ENCODE peak calls at places on chromosomes 1 and 21, in four cellular contexts. Q is adrenal gland, L is A549, M is body of pancreas. P is an unnamed sample.

GRCh38 chr1:10519016-10519417 is 44.3 kb downstream of the PEX14 start:
- DNase-seq in Q (peak), L (no peak), M (no peak), P (no peak)

GRCh38 chr1:53503433-53503925 is 44.3 kb downstream of the DMRTB1 start:
- DNase-seq in Q (no peak), L (no peak), M (no peak), P (no peak)

GRCh38 chr1:20873311-20873710 is 86.2 kb upstream of the HP1BP3 start:
- DNase-seq in Q (no peak), L (no peak), M (no peak), P (no peak)

GRCh38 chr1:157363660-157364140 is 188.6 kb downstream of the FCRL5 start:
- DNase-seq in Q (no peak), L (peak), M (peak), P (no peak)

GRCh38 chr1:3625151-3625907 is 514 bp downstream of the TPRG1L start:
- DNase-seq in Q (peak), L (peak), M (peak), P (no peak)

GRCh38 chr1:68495532-68495931 is 1.4 kb downstream of the DEPDC1 start:
- DNase-seq in Q (no peak), L (no peak), M (no peak), P (no peak)

GRCh38 chr1:221736714-221737113 is 5.2 kb downstream of the DUSP10 start:
- DNase-seq in Q (no peak), L (no peak), M (no peak), P (no peak)

GRCh38 chr1:59526240-59526639 is 229.3 kb downstream of the FGGY start:
- DNase-seq in Q (no peak), L (no peak), M (no peak), P (no peak)

GRCh38 chr1:115679141-115679611 is 37.4 kb downstream of the VANGL1 start:
- DNase-seq in Q (peak), L (no peak), M (no peak), P (peak)

GRCh38 chr1:109975718-109976117 is 8.8 kb upstream of the AHCYL1 start:
- DNase-seq in Q (no peak), L (peak), M (no peak), P (no peak)

GRCh38 chr1:55650449-55650848 is 435.3 kb upstream of the USP24 start:
- DNase-seq in Q (no peak), L (no peak), M (no peak), P (no peak)

GRCh38 chr1:99969729-99970591 is at the start of gene SLC35A3:
- DNase-seq in Q (peak), L (peak), M (peak), P (peak)

GRCh38 chr1:75345538-75346292 is 211.5 kb downstream of the LHX8 start:
- DNase-seq in Q (no peak), L (no peak), M (no peak), P (no peak)

GRCh38 chr1:161966076-161966475 is 57.6 kb downstream of the OLFML2B start:
- DNase-seq in Q (no peak), L (no peak), M (no peak), P (no peak)

GRCh38 chr1:23099171-23099536 is 69.5 kb downstream of the LUZP1 start:
- DNase-seq in Q (no peak), L (no peak), M (no peak), P (no peak)

GRCh38 chr1:98962156-98962555 is 42.5 kb downstream of the PLPPR5 start:
- DNase-seq in Q (no peak), L (no peak), M (no peak), P (no peak)

GRCh38 chr1:63623952-63624351 is 30.7 kb downstream of the PGM1 start:
- DNase-seq in Q (no peak), L (no peak), M (no peak), P (no peak)

GRCh38 chr1:63621698-63622097 is 28.5 kb downstream of the PGM1 start:
- DNase-seq in Q (peak), L (no peak), M (peak), P (no peak)

GRCh38 chr1:63622847-63623566 is 29.8 kb downstream of the PGM1 start:
- DNase-seq in Q (no peak), L (no peak), M (no peak), P (no peak)

GRCh38 chr1:63619558-63619957 is 26.3 kb downstream of the PGM1 start:
- DNase-seq in Q (no peak), L (no peak), M (no peak), P (no peak)

GRCh38 chr1:63621075-63621474 is 27.9 kb downstream of the PGM1 start:
- DNase-seq in Q (no peak), L (no peak), M (no peak), P (no peak)
- H3K27ac ChIP-seq in Q (no peak), L (no peak), M (no peak), P (no peak)

DNA sequence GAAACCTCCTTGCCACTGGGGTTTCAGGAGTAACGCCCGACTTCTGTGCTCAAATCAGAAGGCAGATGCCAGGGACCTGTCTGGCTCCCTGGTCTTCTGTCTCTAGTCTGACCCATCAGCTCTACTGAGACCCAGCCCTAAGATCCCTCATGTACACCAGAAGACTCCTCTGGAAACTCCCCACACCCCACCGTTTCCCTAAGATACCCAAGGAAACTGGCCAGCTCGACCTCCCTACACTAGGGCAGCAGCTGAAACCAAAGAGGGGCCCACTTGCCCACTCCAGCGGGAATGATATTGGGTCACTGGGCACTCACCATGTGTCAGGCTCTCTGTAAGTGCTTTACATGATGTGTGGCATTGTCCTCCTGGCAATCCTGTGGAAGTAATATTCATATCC is 469 bp upstream of the S100A16 start:
- DNase-seq in Q (no peak), L (no peak), M (no peak), P (no peak)
- H3K4me3 ChIP-seq in Q (no peak), L (peak), M (no peak), P (peak)

DNA sequence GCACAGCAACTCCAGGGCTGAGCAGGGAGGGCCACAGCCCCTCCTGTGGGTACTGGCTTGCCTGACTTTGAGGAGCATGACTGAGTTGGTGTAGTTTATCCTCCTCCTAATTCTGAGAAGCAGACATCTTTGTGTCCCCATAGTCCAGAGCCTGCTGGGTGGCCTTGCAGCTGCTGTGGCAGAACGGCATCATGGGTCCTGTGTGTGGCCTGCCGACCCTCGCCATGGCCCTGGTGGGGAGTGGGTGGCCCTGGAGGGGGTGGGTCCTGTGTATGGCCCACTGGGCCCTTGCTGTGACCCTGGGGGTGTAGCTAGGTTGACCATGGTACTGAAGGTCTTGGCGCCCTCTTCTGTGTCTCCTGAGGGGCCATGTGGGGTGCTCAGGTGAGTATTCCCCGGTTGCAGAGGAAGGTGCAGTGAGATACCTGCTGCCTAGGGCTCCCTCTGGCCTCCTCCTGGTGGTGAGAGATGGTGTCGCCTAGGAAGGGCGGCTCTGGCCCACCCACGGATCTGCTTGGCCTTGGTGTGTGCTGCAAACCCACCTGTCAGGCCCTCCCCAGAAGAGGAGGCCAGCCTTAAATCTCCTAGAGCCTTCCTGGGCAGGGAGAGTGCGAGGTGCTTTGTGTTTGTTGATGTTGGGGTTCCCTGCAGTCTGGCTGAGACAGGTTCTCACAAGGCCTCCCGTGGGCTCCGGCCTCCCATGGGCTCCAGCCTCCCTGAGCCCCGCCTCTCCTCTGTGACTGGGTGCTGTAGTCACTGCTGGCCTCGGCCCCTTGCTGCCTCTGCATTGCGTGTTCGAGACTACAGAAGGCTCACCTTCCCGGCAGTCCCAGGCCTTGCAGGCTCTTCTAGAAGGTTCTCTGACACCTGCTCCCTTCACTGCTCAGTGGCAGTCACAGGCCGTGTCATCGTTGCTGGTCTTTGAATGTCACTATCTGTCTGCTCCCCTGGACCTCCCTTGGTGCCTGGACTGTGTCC is 7.8 kb downstream of the SNAP47 start:
- DNase-seq in Q (no peak), L (no peak), M (no peak), P (no peak)
- TF ChIP-seq CTCF in Q (no peak), L (no peak), M (no peak), P (no peak)

DNA sequence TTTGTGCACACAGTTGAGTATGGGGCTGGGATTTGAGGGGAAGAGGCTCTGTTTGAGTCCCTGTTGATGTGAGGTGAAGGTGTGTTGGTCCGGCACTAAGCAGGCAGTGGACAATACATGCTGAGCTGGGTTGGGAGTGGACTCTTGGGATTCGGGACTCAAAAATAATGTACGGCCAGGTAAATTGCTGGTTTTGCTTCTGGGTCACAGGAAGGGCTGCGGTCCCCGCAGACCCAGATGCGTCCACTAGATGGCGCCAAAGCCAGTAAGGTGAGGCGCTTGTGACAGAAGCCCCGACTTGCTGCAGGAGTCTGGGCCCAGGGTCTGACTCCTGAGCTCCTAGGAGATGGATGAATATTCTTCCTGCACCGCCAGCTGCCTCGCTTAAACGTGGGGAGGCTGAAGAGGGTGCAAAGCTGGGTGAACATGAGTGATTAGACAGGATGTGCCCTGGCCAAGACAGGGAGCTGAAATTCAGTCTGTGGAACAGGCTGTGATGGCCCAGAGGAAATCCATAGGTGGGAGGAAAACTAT is 61.4 kb downstream of the ACBD3 start:
- DNase-seq in Q (peak), L (peak), M (peak), P (peak)
- H3K27ac ChIP-seq in Q (no peak), L (peak), M (no peak), P (peak)

GRCh38 chr21:38507374-38507942 is 9.2 kb upstream of the ERG start:
- DNase-seq in Q (no peak), L (no peak), M (no peak), P (no peak)
- H3K4me3 ChIP-seq in Q (no peak), L (no peak), M (no peak), P (no peak)

DNA sequence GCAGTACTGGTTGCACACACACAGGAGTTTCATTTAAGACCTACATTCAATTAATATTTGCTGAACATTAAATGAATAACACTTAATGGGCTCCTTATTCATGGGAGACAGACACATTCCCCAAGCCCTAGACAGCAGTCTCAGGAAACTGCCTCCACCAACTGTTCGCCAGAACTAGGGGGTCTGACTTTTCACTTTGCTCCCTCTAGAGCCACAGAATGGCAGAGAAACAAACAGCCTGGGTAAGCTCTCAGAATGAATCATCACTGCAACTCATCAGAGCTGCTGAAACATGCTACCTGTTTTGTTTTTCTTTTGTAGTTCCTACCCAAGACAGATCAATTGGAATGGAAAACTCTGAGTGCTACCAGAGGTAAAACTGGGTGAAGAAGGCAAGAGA is 31.7 kb downstream of the ELK4 start:
- DNase-seq in Q (no peak), L (no peak), M (no peak), P (no peak)
- TF ChIP-seq CTCF in Q (no peak), L (no peak), M (no peak), P (no peak)